ENCODE peak calls at places on chromosome X, in six cellular contexts. One of them, this sample, is unnamed.

GRCh38 chrX:74578137-74578536 is 36.3 kb downstream of the RLIM start:
- DNase-seq in T-helper 1 cell: no peak
- DNase-seq in CD8-positive, alpha-beta memory T cell: no peak
- DNase-seq in activated CD4-positive, CD25-positive, alpha-beta regulatory T cell: no peak
- DNase-seq in progenitor cell of endocrine pancreas: no peak
- DNase-seq in Calu3: no peak
- DNase-seq in this sample: no peak

GRCh38 chrX:135345328-135345645 is 36.0 kb downstream of the ETDC start:
- DNase-seq in Calu3: peak
- DNase-seq in T-helper 1 cell: no peak
- DNase-seq in progenitor cell of endocrine pancreas: no peak
- DNase-seq in CD8-positive, alpha-beta memory T cell: no peak
- DNase-seq in activated CD4-positive, CD25-positive, alpha-beta regulatory T cell: no peak
- DNase-seq in this sample: no peak

GRCh38 chrX:128800138-128800537 is 723.2 kb downstream of the SMARCA1 start:
- DNase-seq in Calu3: no peak
- DNase-seq in T-helper 1 cell: no peak
- DNase-seq in CD8-positive, alpha-beta memory T cell: no peak
- DNase-seq in activated CD4-positive, CD25-positive, alpha-beta regulatory T cell: no peak
- DNase-seq in progenitor cell of endocrine pancreas: no peak
- DNase-seq in this sample: no peak

GRCh38 chrX:118525146-118525725 is 29.6 kb downstream of the DOCK11 start:
- DNase-seq in CD8-positive, alpha-beta memory T cell: no peak
- DNase-seq in progenitor cell of endocrine pancreas: no peak
- DNase-seq in activated CD4-positive, CD25-positive, alpha-beta regulatory T cell: no peak
- DNase-seq in T-helper 1 cell: no peak
- DNase-seq in Calu3: no peak
- DNase-seq in this sample: no peak

GRCh38 chrX:53684415-53685192 is 1.9 kb downstream of the HUWE1 start:
- DNase-seq in progenitor cell of endocrine pancreas: no peak
- DNase-seq in activated CD4-positive, CD25-positive, alpha-beta regulatory T cell: no peak
- DNase-seq in T-helper 1 cell: no peak
- DNase-seq in CD8-positive, alpha-beta memory T cell: no peak
- DNase-seq in Calu3: no peak
- DNase-seq in this sample: no peak

GRCh38 chrX:55220119-55220794 is at the start of gene PAGE5:
- DNase-seq in CD8-positive, alpha-beta memory T cell: no peak
- DNase-seq in T-helper 1 cell: no peak
- DNase-seq in Calu3: no peak
- DNase-seq in progenitor cell of endocrine pancreas: no peak
- DNase-seq in activated CD4-positive, CD25-positive, alpha-beta regulatory T cell: no peak
- DNase-seq in this sample: no peak

GRCh38 chrX:54482839-54483593 is 13.0 kb downstream of the FGD1 start:
- DNase-seq in progenitor cell of endocrine pancreas: no peak
- DNase-seq in Calu3: no peak
- DNase-seq in CD8-positive, alpha-beta memory T cell: no peak
- DNase-seq in T-helper 1 cell: no peak
- DNase-seq in activated CD4-positive, CD25-positive, alpha-beta regulatory T cell: no peak
- DNase-seq in this sample: no peak

GRCh38 chrX:80430826-80431501 is 10.7 kb downstream of the TENT5D start:
- DNase-seq in T-helper 1 cell: no peak
- DNase-seq in activated CD4-positive, CD25-positive, alpha-beta regulatory T cell: no peak
- DNase-seq in progenitor cell of endocrine pancreas: no peak
- DNase-seq in CD8-positive, alpha-beta memory T cell: no peak
- DNase-seq in Calu3: no peak
- DNase-seq in this sample: no peak

GRCh38 chrX:8939344-8939743 is 94.6 kb downstream of the FAM9B start:
- DNase-seq in Calu3: no peak
- DNase-seq in T-helper 1 cell: no peak
- DNase-seq in activated CD4-positive, CD25-positive, alpha-beta regulatory T cell: no peak
- DNase-seq in CD8-positive, alpha-beta memory T cell: no peak
- DNase-seq in progenitor cell of endocrine pancreas: no peak
- DNase-seq in this sample: no peak

GRCh38 chrX:108271397-108271787 is 166.8 kb downstream of the COL4A6 start:
- DNase-seq in progenitor cell of endocrine pancreas: no peak
- DNase-seq in activated CD4-positive, CD25-positive, alpha-beta regulatory T cell: no peak
- DNase-seq in T-helper 1 cell: no peak
- DNase-seq in Calu3: no peak
- DNase-seq in CD8-positive, alpha-beta memory T cell: no peak
- DNase-seq in this sample: no peak

GRCh38 chrX:155065035-155065734 is 5.8 kb downstream of the CMC4 start:
- DNase-seq in CD8-positive, alpha-beta memory T cell: no peak
- DNase-seq in progenitor cell of endocrine pancreas: no peak
- DNase-seq in T-helper 1 cell: no peak
- DNase-seq in Calu3: no peak
- DNase-seq in activated CD4-positive, CD25-positive, alpha-beta regulatory T cell: no peak
- DNase-seq in this sample: no peak

This sample was measured in B cell.